ENCODE peak calls at places on chromosomes 2 and 18, in six cellular contexts. P is breast epithelium; D is effector memory CD4-positive, alpha-beta T cell; Z is tibial artery; N is lung; M is spleen. E is an unnamed sample.

GRCh38 chr18:3463052-3463451 is 13.1 kb downstream of the TGIF1 start:
- DNase-seq in P (no peak), M (no peak), Z (no peak), D (no peak), N (no peak), E (no peak)

GRCh38 chr2:10919776-10920606 is 8.3 kb downstream of the KCNF1 start:
- DNase-seq in P (no peak), N (no peak), M (peak), Z (peak), D (no peak), E (no peak)

GRCh38 chr2:67394734-67395133 is 2.4 kb upstream of the ETAA1 start:
- DNase-seq in P (no peak), N (no peak), M (no peak), D (no peak), Z (no peak), E (peak)

GRCh38 chr2:150063432-150063889 is 424.0 kb downstream of the RND3 start:
- DNase-seq in M (no peak), P (no peak), D (no peak), N (no peak), Z (no peak), E (peak)

GRCh38 chr2:126117886-126118285 is 538.1 kb upstream of the GYPC start:
- DNase-seq in Z (no peak), N (no peak), P (no peak), D (no peak), M (no peak), E (no peak)

GRCh38 chr2:45264227-45265225 is 255.3 kb upstream of the SIX2 start:
- DNase-seq in N (no peak), D (no peak), M (no peak), P (no peak), Z (no peak), E (peak)

GRCh38 chr2:219471476-219472371 is 27.0 kb upstream of the GMPPA start:
- DNase-seq in Z (no peak), M (no peak), D (no peak), P (no peak), N (no peak), E (no peak)

GRCh38 chr18:46627136-46627535 is 29.9 kb downstream of the LOXHD1 start:
- DNase-seq in Z (no peak), M (no peak), D (no peak), P (no peak), N (peak), E (no peak)

GRCh38 chr18:11065061-11065460 is 84.3 kb downstream of the PIEZO2 start:
- DNase-seq in M (no peak), P (no peak), D (no peak), N (no peak), Z (no peak), E (no peak)

GRCh38 chr2:193409951-193410350 is 1215.2 kb upstream of the TMEFF2 start:
- DNase-seq in M (no peak), Z (no peak), P (no peak), N (no peak), D (no peak), E (no peak)

GRCh38 chr18:77147418-77147852 is 14.9 kb upstream of the MBP start:
- DNase-seq in P (no peak), D (no peak), N (no peak), M (no peak), Z (no peak), E (no peak)

GRCh38 chr2:70089220-70089945 is 2.1 kb downstream of the PCBP1 start:
- DNase-seq in D (no peak), P (peak), Z (peak), N (no peak), M (no peak), E (peak)

GRCh38 chr2:169047253-169048250 is 16.4 kb upstream of the ABCB11 start:
- DNase-seq in P (no peak), M (no peak), N (no peak), D (no peak), Z (no peak), E (no peak)

GRCh38 chr2:37453024-37453423 is 108.6 kb downstream of the QPCT start:
- DNase-seq in D (no peak), N (no peak), M (no peak), P (no peak), Z (no peak), E (no peak)

GRCh38 chr2:217753460-217754200 is 249.2 kb downstream of the TNS1 start:
- DNase-seq in M (no peak), P (no peak), N (no peak), Z (no peak), D (no peak), E (peak)

GRCh38 chr2:233531880-233532458 is 34.6 kb downstream of the USP40 start:
- DNase-seq in D (no peak), N (no peak), M (no peak), P (no peak), Z (no peak), E (no peak)

GRCh38 chr2:191905336-191905735 is 58.4 kb upstream of the CAVIN2 start:
- DNase-seq in P (no peak), M (no peak), D (no peak), N (no peak), Z (no peak), E (no peak)

GRCh38 chr2:44952143-44952805 is 10.8 kb downstream of the SIX3 start:
- DNase-seq in M (no peak), P (no peak), Z (no peak), D (no peak), N (no peak), E (no peak)

GRCh38 chr2:182360012-182360662 is 66.7 kb downstream of the PDE1A start:
- DNase-seq in M (no peak), Z (peak), N (no peak), D (no peak), P (no peak), E (no peak)

GRCh38 chr2:5984946-5985345 is 292.8 kb downstream of the SOX11 start:
- DNase-seq in D (no peak), P (no peak), Z (no peak), M (no peak), N (no peak), E (no peak)

GRCh38 chr2:205170399-205170798 is 511.9 kb upstream of the NRP2 start:
- DNase-seq in Z (no peak), N (no peak), M (no peak), D (no peak), P (no peak), E (no peak)

GRCh38 chr2:17301437-17301836 is 216.8 kb downstream of the RAD51AP2 start:
- DNase-seq in D (no peak), M (no peak), P (no peak), N (no peak), Z (no peak), E (no peak)

GRCh38 chr2:149166958-149167810 is 128.7 kb downstream of the LYPD6B start:
- DNase-seq in N (no peak), P (no peak), M (no peak), D (no peak), Z (no peak), E (no peak)

GRCh38 chr18:77374106-77374505 is 124.5 kb downstream of the GALR1 start:
- DNase-seq in M (no peak), D (no peak), Z (no peak), P (no peak), N (no peak), E (no peak)

GRCh38 chr2:199977984-199978415 is 22.6 kb downstream of the MAIP1 start:
- DNase-seq in M (no peak), D (no peak), P (no peak), N (no peak), Z (no peak), E (peak)

GRCh38 chr2:28332696-28333095 is 60.0 kb upstream of the FOSL2 start:
- DNase-seq in N (no peak), M (no peak), P (no peak), D (no peak), Z (peak), E (no peak)

GRCh38 chr2:197383825-197384224 is 51.0 kb downstream of the SF3B1 start:
- DNase-seq in P (no peak), D (no peak), M (no peak), N (no peak), Z (no peak), E (no peak)

GRCh38 chr2:197813093-197813787 is 8.8 kb downstream of the PLCL1 start:
- DNase-seq in P (no peak), N (no peak), Z (no peak), D (no peak), M (no peak), E (no peak)

GRCh38 chr2:10835052-10835970 is 22.7 kb upstream of the PDIA6 start:
- DNase-seq in Z (peak), P (no peak), D (peak), M (peak), N (peak), E (peak)

GRCh38 chr2:60283633-60284032 is 269.8 kb downstream of the BCL11A start:
- DNase-seq in P (no peak), N (no peak), D (no peak), Z (no peak), M (no peak), E (no peak)

GRCh38 chr2:53504507-53504906 is 263.1 kb upstream of the CHAC2 start:
- DNase-seq in D (no peak), N (no peak), P (no peak), M (no peak), Z (no peak), E (no peak)

GRCh38 chr2:230921806-230922595 is 3.0 kb downstream of the GPR55 start:
- DNase-seq in M (peak), N (no peak), P (no peak), D (no peak), Z (peak), E (no peak)

GRCh38 chr2:47029737-47030524 is 114.3 kb upstream of the MCFD2 start:
- DNase-seq in M (no peak), Z (no peak), D (no peak), N (no peak), P (no peak), E (peak)

GRCh38 chr2:79327460-79327859 is 167.9 kb upstream of the REG3A start:
- DNase-seq in P (no peak), Z (no peak), M (no peak), N (no peak), D (no peak), E (no peak)

GRCh38 chr18:61589724-61590065 is 256.5 kb downstream of the CDH20 start:
- DNase-seq in D (no peak), P (no peak), M (no peak), N (no peak), Z (no peak), E (no peak)

GRCh38 chr2:189222440-189222839 is 42.9 kb upstream of the COL5A2 start:
- DNase-seq in D (no peak), N (peak), Z (peak), M (no peak), P (no peak), E (peak)

GRCh38 chr2:156430978-156431358 is 5.2 kb upstream of the GPD2 start:
- DNase-seq in D (no peak), P (no peak), M (no peak), Z (no peak), N (no peak), E (no peak)

GRCh38 chr2:216696751-216697560 is 1.6 kb upstream of the IGFBP5 start:
- DNase-seq in P (no peak), D (no peak), N (no peak), Z (no peak), M (no peak), E (peak)

GRCh38 chr2:176683565-176684210 is 414.4 kb downstream of the MTX2 start:
- DNase-seq in D (no peak), Z (no peak), P (no peak), M (no peak), N (no peak), E (no peak)
- H3K27ac ChIP-seq in D (no peak), Z (no peak), P (no peak), M (no peak), N (no peak), E (no peak)

GRCh38 chr2:236847023-236847422 is 238.7 kb upstream of the COPS8 start:
- DNase-seq in Z (peak), N (no peak), M (no peak), P (no peak), D (no peak), E (no peak)
- H3K4me3 ChIP-seq in Z (no peak), N (no peak), M (no peak), P (no peak), D (no peak), E (no peak)

DNA sequence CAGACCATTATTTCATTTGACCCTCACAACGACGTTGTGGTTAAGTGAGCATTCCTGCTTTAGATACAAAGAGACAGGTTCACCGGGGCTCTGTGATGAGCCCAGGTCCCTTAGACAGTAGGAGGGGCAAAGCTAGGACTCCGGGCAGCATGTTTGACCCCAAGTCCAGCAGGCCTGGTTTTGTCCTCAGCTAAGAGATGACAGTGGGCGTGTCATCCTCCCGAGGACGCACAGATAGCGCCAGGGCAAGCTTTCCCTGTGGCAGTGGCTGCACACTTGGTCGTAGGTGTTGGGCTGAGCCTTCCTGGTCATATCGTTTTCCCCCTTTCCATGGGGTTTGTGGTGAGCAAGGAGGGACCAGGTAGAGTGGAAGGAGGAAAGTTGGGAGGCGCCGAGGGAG is 76.3 kb downstream of the MTCL1 start:
- DNase-seq in N (no peak), D (no peak), M (no peak), P (no peak), Z (no peak), E (peak)
- H3K27ac ChIP-seq in N (no peak), D (no peak), M (no peak), P (no peak), Z (no peak), E (no peak)

DNA sequence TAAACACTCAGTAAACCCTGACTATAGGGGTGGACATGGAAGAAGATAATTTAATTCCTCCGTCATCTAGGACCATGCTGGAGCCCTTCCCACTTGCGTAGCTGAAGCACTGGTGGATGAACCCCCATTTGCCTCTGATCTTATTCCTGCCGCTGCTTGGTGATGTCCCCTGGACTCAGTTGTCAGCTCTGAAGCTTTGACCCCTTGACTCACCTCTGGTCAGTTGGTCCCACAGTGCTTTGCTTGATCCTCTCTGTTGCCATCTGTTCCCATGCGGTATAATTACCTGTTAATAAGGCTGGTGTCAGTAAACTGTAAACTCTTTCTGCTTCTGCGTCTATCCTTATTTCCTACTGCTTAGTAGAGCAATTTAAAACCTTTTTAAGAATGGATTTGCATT is 126.9 kb downstream of the SPTBN1 start:
- DNase-seq in N (no peak), D (no peak), M (no peak), Z (no peak), P (no peak), E (no peak)
- H3K4me3 ChIP-seq in N (no peak), D (no peak), M (no peak), Z (no peak), P (no peak), E (no peak)

GRCh38 chr2:212364586-212364985 is 174.0 kb downstream of the ERBB4 start:
- DNase-seq in P (no peak), D (no peak), M (no peak), Z (no peak), N (no peak), E (no peak)
- H3K27ac ChIP-seq in P (no peak), D (no peak), M (no peak), Z (no peak), N (no peak), E (no peak)

GRCh38 chr2:215428060-215428910 is 7.6 kb downstream of the FN1 start:
- DNase-seq in M (no peak), D (no peak), Z (no peak), P (no peak), N (no peak), E (no peak)
- H3K4me3 ChIP-seq in M (no peak), D (no peak), Z (peak), P (no peak), N (no peak), E (no peak)

GRCh38 chr2:238645095-238645494 is 202.8 kb upstream of the TWIST2 start:
- DNase-seq in M (no peak), Z (no peak), D (no peak), P (peak), N (no peak), E (no peak)
- H3K27ac ChIP-seq in M (no peak), Z (peak), D (no peak), P (peak), N (no peak), E (peak)

E was measured in SJSA1.